ENCODE peak calls at places on chromosome 12, in five cellular contexts. P is mesendoderm, W is IMR-90, X is neuronal stem cell, L is H9. E is an unnamed sample.

GRCh38 chr12:118979763-118980406 is 1.5 kb upstream of the SRRM4 start:
- DNase-seq in P (peak; percentile 93), W (peak; percentile 24), X (peak; percentile 91), L (peak; percentile 91), E (peak; percentile 31)

GRCh38 chr12:69575346-69575745 is 9.9 kb upstream of the CCT2 start:
- DNase-seq in P (no peak), W (peak; percentile 57), X (no peak), L (no peak), E (no peak)

GRCh38 chr12:109738209-109738608 is 24.6 kb downstream of the FAM222A start:
- DNase-seq in P (no peak), W (no peak), X (no peak), L (no peak), E (no peak)

GRCh38 chr12:31618228-31619025 is 27.5 kb upstream of the DENND5B start:
- DNase-seq in P (no peak), W (peak; percentile 26), X (no peak), L (no peak), E (peak; percentile 40)

GRCh38 chr12:21476949-21477348 is 24.5 kb downstream of the RECQL start:
- DNase-seq in P (no peak), W (peak; percentile 84), X (no peak), L (no peak), E (peak; percentile 40)

GRCh38 chr12:109864916-109865315 is 15.4 kb downstream of the GLTP start:
- DNase-seq in P (peak; percentile 61), W (no peak), X (no peak), L (no peak), E (no peak)

GRCh38 chr12:41437578-41437977 is 249.5 kb downstream of the PDZRN4 start:
- DNase-seq in P (no peak), W (no peak), X (no peak), L (no peak), E (no peak)

GRCh38 chr12:58710896-58711295 is 209.4 kb downstream of the LRIG3 start:
- DNase-seq in P (no peak), W (no peak), X (no peak), L (no peak), E (no peak)

GRCh38 chr12:102095677-102096263 is 24.1 kb downstream of the NUP37 start:
- DNase-seq in P (peak; percentile 14), W (peak; percentile 61), X (no peak), L (no peak), E (peak; percentile 48)

GRCh38 chr12:65695077-65695865 is 129.0 kb upstream of the HMGA2 start:
- DNase-seq in P (peak; percentile 22), W (peak; percentile 99), X (no peak), L (no peak), E (peak; percentile 99)

GRCh38 chr12:48105321-48105866 is 485 bp downstream of the SENP1 start:
- DNase-seq in P (no peak), W (peak; percentile 30), X (no peak), L (no peak), E (no peak)
- H2BK5ac ChIP-seq in P (peak overlapping the region; percentile 54), W (peak overlapping the region; percentile 93), X (peak overlapping the region; percentile 96), L (no peak overlapping the region), E (no peak overlapping the region)

GRCh38 chr12:77644915-77645605 is 185.6 kb upstream of the NAV3 start:
- DNase-seq in P (peak; percentile 54), W (no peak), X (no peak), L (no peak), E (no peak)

GRCh38 chr12:77648716-77649115 is 182.0 kb upstream of the NAV3 start:
- DNase-seq in P (no peak), W (no peak), X (no peak), L (no peak), E (no peak)

GRCh38 chr12:77640356-77640755 is 190.3 kb upstream of the NAV3 start:
- DNase-seq in P (no peak), W (no peak), X (no peak), L (no peak), E (no peak)

GRCh38 chr12:77642246-77642645 is 188.4 kb upstream of the NAV3 start:
- DNase-seq in P (no peak), W (no peak), X (no peak), L (no peak), E (no peak)

DNA sequence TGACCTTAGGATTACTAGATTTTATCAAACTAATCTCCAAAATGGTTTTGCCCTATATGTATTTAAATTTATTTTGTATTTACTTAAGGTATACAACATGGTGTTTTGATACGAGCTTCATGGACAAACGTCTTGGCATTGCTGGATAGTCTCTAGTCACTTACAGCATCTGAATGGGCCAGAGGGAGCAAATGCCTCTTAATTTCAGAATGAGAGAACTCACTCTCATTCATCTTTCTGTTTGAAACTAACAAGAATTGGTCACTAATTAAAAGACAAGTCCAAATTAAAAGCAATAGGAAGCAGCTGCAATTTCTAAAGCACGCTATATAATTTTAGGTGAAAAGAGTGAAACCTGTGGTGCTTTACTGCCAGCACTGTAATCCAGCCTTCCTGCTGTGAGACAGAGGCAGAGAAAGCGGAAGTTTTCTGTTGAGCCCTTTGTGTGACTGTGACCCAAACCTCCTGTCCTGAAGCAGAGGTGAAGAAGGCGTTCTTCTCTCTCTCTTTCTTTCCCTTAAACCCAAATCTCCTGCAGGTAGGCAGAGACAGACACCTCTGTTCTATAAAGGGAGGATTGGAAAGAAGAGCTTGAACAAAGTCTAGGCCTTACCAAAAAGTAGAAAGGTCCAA is 184.6 kb upstream of the NAV3 start:
- DNase-seq in P (peak; percentile 57), W (no peak), X (peak; percentile 4), L (peak; percentile 66), E (no peak)
- H3K18ac ChIP-seq in P (no peak overlapping the region), W (no peak overlapping the region), X (no peak overlapping the region), L (no peak overlapping the region), E (no peak overlapping the region)

DNA sequence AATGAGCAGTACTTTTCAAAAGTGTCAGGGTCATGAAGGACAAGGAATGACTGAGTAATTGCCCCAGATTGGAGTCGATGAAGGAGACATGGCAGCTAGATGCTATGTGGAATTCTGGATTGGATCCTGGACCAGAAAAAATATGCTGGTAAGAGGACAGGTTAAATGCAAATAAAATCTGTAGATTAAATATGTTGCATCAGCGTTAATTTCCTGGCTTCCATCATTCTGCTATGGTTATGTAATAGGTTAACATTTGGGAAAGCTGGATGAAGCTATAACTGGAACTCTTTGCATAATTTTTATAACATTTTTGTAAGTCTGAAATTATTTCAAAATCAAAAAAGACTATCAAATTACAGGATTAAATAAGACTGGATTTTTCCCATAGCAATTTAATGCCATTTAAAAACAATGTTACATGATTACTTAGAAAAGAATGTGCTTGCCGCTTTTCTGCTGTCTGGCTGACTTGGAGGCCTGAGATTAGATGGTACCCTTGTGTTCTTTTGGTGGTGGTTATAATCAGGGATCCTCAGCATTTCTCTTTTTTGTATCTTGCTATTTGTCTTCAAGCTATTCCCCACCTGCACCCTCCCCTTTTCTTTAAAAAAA is 65.1 kb downstream of the FBXW8 start:
- DNase-seq in P (no peak), W (peak; percentile 67), X (no peak), L (no peak), E (no peak)
- H3K4ac ChIP-seq in P (no peak overlapping the region), W (no peak overlapping the region), X (no peak overlapping the region), L (no peak overlapping the region), E (no peak overlapping the region)

GRCh38 chr12:131728720-131729119 is 17.8 kb downstream of the SFSWAP start:
- DNase-seq in P (no peak), W (no peak), X (no peak), L (no peak), E (no peak)
- H2BK5ac ChIP-seq in P (no peak overlapping the region), W (no peak overlapping the region), X (no peak overlapping the region), L (no peak overlapping the region), E (no peak overlapping the region)

GRCh38 chr12:124927325-124928094 is 13.1 kb upstream of the UBC start:
- DNase-seq in P (peak; percentile 93), W (peak; percentile 79), X (peak; percentile 91), L (peak; percentile 95), E (peak; percentile 92)

GRCh38 chr12:124923906-124924734 is 9.7 kb upstream of the UBC start:
- DNase-seq in P (peak; percentile 93), W (peak; percentile 82), X (no peak), L (peak; percentile 84), E (peak; percentile 80)

GRCh38 chr12:124921200-124922008 is 7.0 kb upstream of the UBC start:
- DNase-seq in P (peak; percentile 79), W (peak; percentile 66), X (no peak), L (peak; percentile 85), E (peak; percentile 72)

GRCh38 chr12:124928095-124928911 is 13.9 kb upstream of the UBC start:
- DNase-seq in P (no peak), W (peak; percentile 91), X (no peak), L (peak; percentile 66), E (no peak)

GRCh38 chr12:124925117-124925516 is 10.7 kb upstream of the UBC start:
- DNase-seq in P (no peak), W (no peak), X (no peak), L (no peak), E (no peak)
- H3K18ac ChIP-seq in P (no peak overlapping the region), W (no peak overlapping the region), X (peak overlapping the region; percentile 27), L (no peak overlapping the region), E (no peak overlapping the region)

GRCh38 chr12:121403721-121404120 is 3.8 kb downstream of the RNF34 start:
- DNase-seq in P (no peak), W (no peak), X (no peak), L (no peak), E (no peak)

GRCh38 chr12:121400332-121401139 is 618 bp downstream of the RNF34 start:
- DNase-seq in P (peak; percentile 73), W (peak; percentile 47), X (peak; percentile 27), L (peak; percentile 55), E (peak; percentile 69)

GRCh38 chr12:121399391-121400331 is at the start of gene RNF34:
- DNase-seq in P (peak; percentile 99), W (peak; percentile 97), X (peak; percentile 98), L (peak; percentile 100), E (peak; percentile 98)

GRCh38 chr12:121404734-121405133 is 4.8 kb downstream of the RNF34 start:
- DNase-seq in P (no peak), W (no peak), X (no peak), L (no peak), E (no peak)

GRCh38 chr12:121405211-121405610 is 5.3 kb downstream of the RNF34 start:
- DNase-seq in P (no peak), W (no peak), X (no peak), L (no peak), E (no peak)
- H3K4ac ChIP-seq in P (no peak overlapping the region), W (no peak overlapping the region), X (no peak overlapping the region), L (no peak overlapping the region), E (no peak overlapping the region)

DNA sequence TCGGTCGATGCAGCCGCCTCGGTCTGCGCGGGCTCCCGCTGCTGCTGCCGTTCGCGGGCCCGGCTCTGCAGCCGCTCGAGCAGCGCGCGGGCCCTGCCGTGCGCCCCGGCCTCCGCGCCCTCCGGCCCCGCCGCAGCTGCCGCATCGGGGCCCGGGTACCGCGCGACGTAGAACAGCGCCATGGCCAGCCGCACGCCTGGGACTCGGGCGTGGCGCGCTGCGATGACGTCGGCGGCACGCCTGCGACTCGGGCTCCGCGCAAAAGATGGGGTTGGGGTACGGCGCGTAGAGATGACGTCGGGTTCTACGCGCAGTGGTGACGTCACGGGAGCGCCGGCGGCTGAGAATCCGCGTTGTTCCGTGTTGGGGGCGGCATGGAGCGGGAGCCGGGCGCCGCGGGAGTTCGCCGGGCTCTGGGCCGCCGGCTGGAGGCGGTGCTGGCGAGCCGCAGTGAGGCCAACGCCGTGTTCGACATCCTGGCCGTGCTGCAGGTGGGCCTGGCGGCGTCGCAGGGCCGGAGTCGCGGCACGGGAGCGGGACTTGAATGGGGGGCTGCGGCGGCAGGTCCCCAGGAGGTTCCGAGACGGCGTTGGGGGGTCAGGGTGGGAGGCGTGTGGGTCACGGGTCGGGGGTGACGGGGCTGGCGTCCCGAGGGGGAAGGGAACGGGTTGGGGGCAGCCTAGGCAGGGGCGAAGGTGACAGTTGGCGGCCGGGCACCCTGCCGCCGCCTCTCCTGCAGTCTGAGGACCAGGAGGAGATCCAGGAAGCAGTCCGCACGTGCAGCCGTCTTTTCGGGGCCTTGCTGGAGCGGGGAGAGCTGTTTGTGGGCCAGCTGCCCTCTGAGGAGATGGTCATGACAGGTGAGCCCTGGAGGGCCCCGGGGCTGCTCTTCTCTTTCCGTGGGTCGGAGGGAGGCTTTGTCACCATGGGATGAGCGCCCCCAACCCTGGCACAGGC is at the start of the genes DDX51 and NOC4L:
- DNase-seq in P (peak; percentile 96), W (peak; percentile 93), X (peak; percentile 98), L (peak; percentile 96), E (peak; percentile 95)
- H2BK5ac ChIP-seq in P (no peak within 1 kb of the TSS), W (peak within 1 kb of the TSS; percentile 56), X (no peak within 1 kb of the TSS), L (no peak within 1 kb of the TSS), E (peak within 1 kb of the TSS; percentile 40)